ENCODE peak calls at places on chromosomes 11 and 22, in four cellular contexts. W, L, P and Q are unnamed samples.

GRCh38 chr11:97938789-97939188 is 1082.0 kb upstream of the CNTN5 start:
- DNase-seq in P (no peak), L (no peak), W (no peak), Q (no peak)

GRCh38 chr11:133946541-133947297 is 10.0 kb downstream of the IGSF9B start:
- DNase-seq in P (no peak), W (no peak), L (peak; percentile 19), Q (peak; percentile 49)

GRCh38 chr22:37634505-37635002 is 4.9 kb upstream of the SH3BP1 start:
- DNase-seq in P (no peak), L (no peak), W (no peak), Q (no peak)

GRCh38 chr11:72577271-72577681 is 96.9 kb downstream of the PDE2A start:
- DNase-seq in L (no peak), P (no peak), W (no peak), Q (no peak)

GRCh38 chr22:44523981-44524759 is 26.1 kb upstream of the RTL6 start:
- DNase-seq in L (peak; percentile 97), W (no peak), P (no peak), Q (no peak)

GRCh38 chr22:50190182-50190951 is 4.7 kb downstream of the TRABD start:
- DNase-seq in P (peak; percentile 93), W (peak; percentile 74), L (peak; percentile 68), Q (peak; percentile 81)

GRCh38 chr11:84437129-84438123 is 1151.3 kb upstream of the CCDC90B start:
- DNase-seq in L (no peak), P (peak; percentile 51), W (peak; percentile 0), Q (no peak)

GRCh38 chr11:73951797-73952196 is 971 bp downstream of the DNAJB13 start:
- DNase-seq in W (no peak), L (no peak), P (no peak), Q (no peak)

GRCh38 chr11:71339178-71339881 is 87.0 kb upstream of the SHANK2 start:
- DNase-seq in L (peak; percentile 8), W (no peak), P (no peak), Q (no peak)

GRCh38 chr11:119371778-119372182 is 9.7 kb downstream of the USP2 start:
- DNase-seq in W (no peak), P (no peak), L (no peak), Q (no peak)

GRCh38 chr11:78840623-78841022 is 266.0 kb upstream of the NARS2 start:
- DNase-seq in L (peak; percentile 79), P (no peak), W (no peak), Q (no peak)

GRCh38 chr11:114822038-114822437 is 143.7 kb downstream of the NXPE2 start:
- DNase-seq in W (no peak), L (no peak), P (no peak), Q (no peak)

GRCh38 chr11:118156531-118157185 is 4.0 kb upstream of the SCN4B start:
- DNase-seq in P (no peak), W (no peak), L (no peak), Q (no peak)

GRCh38 chr11:21768388-21768787 is 424.5 kb upstream of the ANO5 start:
- DNase-seq in P (no peak), W (no peak), L (no peak), Q (no peak)

GRCh38 chr11:107025673-107026072 is 7.4 kb upstream of the GUCY1A2 start:
- DNase-seq in L (no peak), W (no peak), P (no peak), Q (no peak)

GRCh38 chr11:110509485-110509884 is 79.7 kb downstream of the FDX1 start:
- DNase-seq in P (no peak), L (no peak), W (no peak), Q (no peak)

GRCh38 chr11:101516546-101516945 is 67.3 kb downstream of the TRPC6 start:
- DNase-seq in W (no peak), P (no peak), L (no peak), Q (no peak)

GRCh38 chr11:78560066-78560597 is 14.5 kb downstream of the NARS2 start:
- DNase-seq in W (no peak), P (no peak), L (no peak), Q (no peak)